ENCODE peak calls at places on chromosome 9, in six cellular contexts. One of them, this sample, is unnamed.

GRCh38 chr9:125816321-125816720 is 69.1 kb downstream of the PBX3 start:
- DNase-seq in central memory CD4-positive, alpha-beta T cell: no peak
- DNase-seq in NCI-H345: no peak
- DNase-seq in pulmonary artery endothelial cell: no peak
- DNase-seq in foreskin melanocyte: no peak
- DNase-seq in T-helper 1 cell: no peak
- DNase-seq in this sample: no peak

GRCh38 chr9:9820411-9820810 is 792.4 kb downstream of the PTPRD start:
- DNase-seq in central memory CD4-positive, alpha-beta T cell: no peak
- DNase-seq in NCI-H345: no peak
- DNase-seq in pulmonary artery endothelial cell: no peak
- DNase-seq in foreskin melanocyte: no peak
- DNase-seq in T-helper 1 cell: no peak
- DNase-seq in this sample: no peak

GRCh38 chr9:79663878-79664277 is 92.1 kb downstream of the TLE4 start:
- DNase-seq in central memory CD4-positive, alpha-beta T cell: no peak
- DNase-seq in NCI-H345: no peak
- DNase-seq in pulmonary artery endothelial cell: no peak
- DNase-seq in foreskin melanocyte: no peak
- DNase-seq in T-helper 1 cell: no peak
- DNase-seq in this sample: no peak

GRCh38 chr9:134503301-134504105 is 138.1 kb upstream of the COL5A1 start:
- DNase-seq in central memory CD4-positive, alpha-beta T cell: no peak
- DNase-seq in NCI-H345: no peak
- DNase-seq in pulmonary artery endothelial cell: no peak
- DNase-seq in foreskin melanocyte: no peak
- DNase-seq in T-helper 1 cell: no peak
- DNase-seq in this sample: no peak

GRCh38 chr9:115373000-115373709 is 255.2 kb upstream of the TNC start:
- DNase-seq in central memory CD4-positive, alpha-beta T cell: no peak
- DNase-seq in NCI-H345: no peak
- DNase-seq in pulmonary artery endothelial cell: no peak
- DNase-seq in foreskin melanocyte: no peak
- DNase-seq in T-helper 1 cell: no peak
- DNase-seq in this sample: no peak

GRCh38 chr9:113444736-113445135 is 18.8 kb upstream of the RGS3 start:
- DNase-seq in central memory CD4-positive, alpha-beta T cell: no peak
- DNase-seq in NCI-H345: no peak
- DNase-seq in pulmonary artery endothelial cell: no peak
- DNase-seq in foreskin melanocyte: no peak
- DNase-seq in T-helper 1 cell: no peak
- DNase-seq in this sample: no peak

GRCh38 chr9:18785604-18786003 is 247.4 kb downstream of the SAXO1 start:
- DNase-seq in central memory CD4-positive, alpha-beta T cell: no peak
- DNase-seq in NCI-H345: no peak
- DNase-seq in pulmonary artery endothelial cell: peak; percentile 66
- DNase-seq in foreskin melanocyte: no peak
- DNase-seq in T-helper 1 cell: no peak
- DNase-seq in this sample: no peak

GRCh38 chr9:133889498-133890301 is 102.4 kb downstream of the VAV2 start:
- DNase-seq in central memory CD4-positive, alpha-beta T cell: no peak
- DNase-seq in NCI-H345: peak; percentile 83
- DNase-seq in pulmonary artery endothelial cell: no peak
- DNase-seq in foreskin melanocyte: no peak
- DNase-seq in T-helper 1 cell: no peak
- DNase-seq in this sample: peak; percentile 78

GRCh38 chr9:125732562-125732961 is 14.6 kb upstream of the PBX3 start:
- DNase-seq in central memory CD4-positive, alpha-beta T cell: no peak
- DNase-seq in NCI-H345: no peak
- DNase-seq in pulmonary artery endothelial cell: no peak
- DNase-seq in foreskin melanocyte: peak; percentile 33
- DNase-seq in T-helper 1 cell: no peak
- DNase-seq in this sample: no peak

GRCh38 chr9:107462691-107463090 is 26.9 kb downstream of the KLF4 start:
- DNase-seq in central memory CD4-positive, alpha-beta T cell: no peak
- DNase-seq in NCI-H345: no peak
- DNase-seq in pulmonary artery endothelial cell: no peak
- DNase-seq in foreskin melanocyte: peak; percentile 26
- DNase-seq in T-helper 1 cell: no peak
- DNase-seq in this sample: no peak

GRCh38 chr9:127121628-127122175 is 733 bp downstream of the ANGPTL2 start:
- DNase-seq in central memory CD4-positive, alpha-beta T cell: no peak
- DNase-seq in NCI-H345: no peak
- DNase-seq in pulmonary artery endothelial cell: no peak
- DNase-seq in foreskin melanocyte: peak; percentile 43
- DNase-seq in T-helper 1 cell: no peak
- DNase-seq in this sample: no peak

GRCh38 chr9:20199111-20199510 is 410.3 kb upstream of the SLC24A2 start:
- DNase-seq in central memory CD4-positive, alpha-beta T cell: no peak
- DNase-seq in NCI-H345: no peak
- DNase-seq in pulmonary artery endothelial cell: no peak
- DNase-seq in foreskin melanocyte: no peak
- DNase-seq in T-helper 1 cell: no peak
- DNase-seq in this sample: no peak

GRCh38 chr9:111937781-111938426 is 41.3 kb downstream of the UGCG start:
- DNase-seq in central memory CD4-positive, alpha-beta T cell: peak; percentile 47
- DNase-seq in NCI-H345: no peak
- DNase-seq in pulmonary artery endothelial cell: no peak
- DNase-seq in foreskin melanocyte: peak; percentile 37
- DNase-seq in T-helper 1 cell: peak; percentile 35
- DNase-seq in this sample: no peak

GRCh38 chr9:134190232-134191121 is 26.1 kb upstream of the RNU6ATAC start:
- DNase-seq in central memory CD4-positive, alpha-beta T cell: no peak
- DNase-seq in NCI-H345: no peak
- DNase-seq in pulmonary artery endothelial cell: no peak
- DNase-seq in foreskin melanocyte: no peak
- DNase-seq in T-helper 1 cell: no peak
- DNase-seq in this sample: no peak

GRCh38 chr9:135130266-135130976 is 43.0 kb downstream of the OLFM1 start:
- DNase-seq in central memory CD4-positive, alpha-beta T cell: no peak
- DNase-seq in NCI-H345: peak; percentile 96
- DNase-seq in pulmonary artery endothelial cell: no peak
- DNase-seq in foreskin melanocyte: no peak
- DNase-seq in T-helper 1 cell: no peak
- DNase-seq in this sample: no peak

GRCh38 chr9:107174441-107174840 is 108.6 kb upstream of the RAD23B start:
- DNase-seq in central memory CD4-positive, alpha-beta T cell: no peak
- DNase-seq in NCI-H345: no peak
- DNase-seq in pulmonary artery endothelial cell: no peak
- DNase-seq in foreskin melanocyte: no peak
- DNase-seq in T-helper 1 cell: no peak
- DNase-seq in this sample: no peak

GRCh38 chr9:21616082-21616778 is 134.1 kb upstream of the IFNE start:
- DNase-seq in central memory CD4-positive, alpha-beta T cell: no peak
- DNase-seq in NCI-H345: no peak
- DNase-seq in pulmonary artery endothelial cell: no peak
- DNase-seq in foreskin melanocyte: peak; percentile 29
- DNase-seq in T-helper 1 cell: no peak
- DNase-seq in this sample: no peak

GRCh38 chr9:136138566-136138965 is 19.9 kb upstream of the TMEM250 start:
- DNase-seq in central memory CD4-positive, alpha-beta T cell: no peak
- DNase-seq in NCI-H345: peak; percentile 51
- DNase-seq in pulmonary artery endothelial cell: no peak
- DNase-seq in foreskin melanocyte: no peak
- DNase-seq in T-helper 1 cell: no peak
- DNase-seq in this sample: peak; percentile 24

GRCh38 chr9:36091028-36091953 is 45.2 kb upstream of the GLIPR2 start:
- DNase-seq in central memory CD4-positive, alpha-beta T cell: no peak
- DNase-seq in NCI-H345: no peak
- DNase-seq in pulmonary artery endothelial cell: peak; percentile 68
- DNase-seq in foreskin melanocyte: no peak
- DNase-seq in T-helper 1 cell: no peak
- DNase-seq in this sample: no peak

GRCh38 chr9:137396227-137396626 is 26.7 kb downstream of the EXD3 start:
- DNase-seq in central memory CD4-positive, alpha-beta T cell: no peak
- DNase-seq in NCI-H345: no peak
- DNase-seq in pulmonary artery endothelial cell: no peak
- DNase-seq in foreskin melanocyte: no peak
- DNase-seq in T-helper 1 cell: no peak
- DNase-seq in this sample: no peak

GRCh38 chr9:37025381-37026084 is 8.5 kb downstream of the PAX5 start:
- DNase-seq in central memory CD4-positive, alpha-beta T cell: no peak
- DNase-seq in NCI-H345: no peak
- DNase-seq in pulmonary artery endothelial cell: no peak
- DNase-seq in foreskin melanocyte: no peak
- DNase-seq in T-helper 1 cell: no peak
- DNase-seq in this sample: no peak

GRCh38 chr9:7172445-7173115 is 414.8 kb downstream of the KDM4C start:
- DNase-seq in central memory CD4-positive, alpha-beta T cell: no peak
- DNase-seq in NCI-H345: no peak
- DNase-seq in pulmonary artery endothelial cell: no peak
- DNase-seq in foreskin melanocyte: no peak
- DNase-seq in T-helper 1 cell: no peak
- DNase-seq in this sample: no peak

GRCh38 chr9:127723450-127723849 is 7.6 kb downstream of the TTC16 start:
- DNase-seq in central memory CD4-positive, alpha-beta T cell: no peak
- DNase-seq in NCI-H345: no peak
- DNase-seq in pulmonary artery endothelial cell: no peak
- DNase-seq in foreskin melanocyte: no peak
- DNase-seq in T-helper 1 cell: no peak
- DNase-seq in this sample: no peak

GRCh38 chr9:6845881-6846280 is 88.1 kb downstream of the KDM4C start:
- DNase-seq in central memory CD4-positive, alpha-beta T cell: no peak
- DNase-seq in NCI-H345: no peak
- DNase-seq in pulmonary artery endothelial cell: no peak
- DNase-seq in foreskin melanocyte: no peak
- DNase-seq in T-helper 1 cell: no peak
- DNase-seq in this sample: no peak

GRCh38 chr9:1320041-1320440 is 269.9 kb downstream of the DMRT2 start:
- DNase-seq in central memory CD4-positive, alpha-beta T cell: no peak
- DNase-seq in NCI-H345: no peak
- DNase-seq in pulmonary artery endothelial cell: no peak
- DNase-seq in foreskin melanocyte: no peak
- DNase-seq in T-helper 1 cell: no peak
- DNase-seq in this sample: no peak

GRCh38 chr9:27462846-27463245 is 61.2 kb upstream of the IFNK start:
- DNase-seq in central memory CD4-positive, alpha-beta T cell: no peak
- DNase-seq in NCI-H345: no peak
- DNase-seq in pulmonary artery endothelial cell: no peak
- DNase-seq in foreskin melanocyte: no peak
- DNase-seq in T-helper 1 cell: no peak
- DNase-seq in this sample: no peak

GRCh38 chr9:131397100-131397790 is 3.4 kb downstream of the PRRC2B start:
- DNase-seq in central memory CD4-positive, alpha-beta T cell: no peak
- DNase-seq in NCI-H345: no peak
- DNase-seq in pulmonary artery endothelial cell: no peak
- DNase-seq in foreskin melanocyte: no peak
- DNase-seq in T-helper 1 cell: no peak
- DNase-seq in this sample: peak; percentile 56

GRCh38 chr9:132266017-132266416 is 88.8 kb downstream of the SETX start:
- DNase-seq in central memory CD4-positive, alpha-beta T cell: no peak
- DNase-seq in NCI-H345: no peak
- DNase-seq in pulmonary artery endothelial cell: no peak
- DNase-seq in foreskin melanocyte: no peak
- DNase-seq in T-helper 1 cell: no peak
- DNase-seq in this sample: no peak